ENCODE peak calls at places on chromosomes 2 and 18, in ten cellular contexts. W is naive thymus-derived CD4-positive, alpha-beta T cell; C is uterus; N is psoas muscle; T is breast epithelium; A is GM23338; J is A673; X is neural progenitor cell; Y is pancreas; R is colonic mucosa. V is an unnamed sample.
A peak's percentile ranks its signal among the peaks of the same experiment; 100 is the strongest.

GRCh38 chr2:149544692-149545091 is 42.9 kb downstream of the MMADHC start:
- DNase-seq in A (no peak), C (no peak), N (no peak), X (no peak), R (no peak), W (peak; percentile 23), Y (no peak), T (no peak), J (no peak), V (no peak)

GRCh38 chr2:66080136-66080535 is 354.8 kb upstream of the MEIS1 start:
- DNase-seq in T (no peak), Y (no peak), C (no peak), N (no peak), A (no peak), R (no peak), W (no peak), X (no peak), J (peak; percentile 67), V (no peak)

GRCh38 chr2:12455626-12456025 is 261.1 kb upstream of the TRIB2 start:
- DNase-seq in N (no peak), W (no peak), C (no peak), R (no peak), J (no peak), T (no peak), Y (no peak), X (no peak), A (no peak), V (no peak)

GRCh38 chr2:197925204-197925603 is 120.8 kb downstream of the PLCL1 start:
- DNase-seq in T (no peak), J (no peak), N (no peak), A (no peak), Y (no peak), C (no peak), X (no peak), W (no peak), R (no peak), V (no peak)

GRCh38 chr2:239605976-239606375 is 205.2 kb upstream of the HDAC4 start:
- DNase-seq in T (no peak), R (peak; percentile 17), A (no peak), J (no peak), X (no peak), N (no peak), Y (no peak), W (no peak), C (no peak), V (no peak)

GRCh38 chr2:144650886-144651285 is 131.0 kb upstream of the ZEB2 start:
- DNase-seq in N (no peak), A (peak; percentile 19), C (no peak), T (no peak), X (peak; percentile 29), W (no peak), Y (no peak), R (no peak), J (peak; percentile 49), V (no peak)

GRCh38 chr2:109168080-109168479 is 39.1 kb downstream of the SH3RF3 start:
- DNase-seq in N (no peak), C (no peak), Y (no peak), R (no peak), X (no peak), W (no peak), T (no peak), A (no peak), J (no peak), V (no peak)

GRCh38 chr2:220078439-220078838 is 451.0 kb downstream of the SLC4A3 start:
- DNase-seq in N (no peak), T (no peak), A (no peak), Y (no peak), J (no peak), W (no peak), X (no peak), C (no peak), R (no peak), V (no peak)

GRCh38 chr2:198296665-198297308 is 492.4 kb downstream of the PLCL1 start:
- DNase-seq in J (peak; percentile 76), Y (peak; percentile 28), W (peak; percentile 61), C (peak; percentile 50), T (no peak), R (peak; percentile 56), X (peak; percentile 86), A (peak; percentile 88), N (no peak), V (no peak)

GRCh38 chr2:173511357-173511756 is 156.7 kb downstream of the CDCA7 start:
- DNase-seq in A (no peak), C (no peak), Y (no peak), R (no peak), T (no peak), N (no peak), J (no peak), W (no peak), X (no peak), V (no peak)

GRCh38 chr2:239143858-239144712 is 256.7 kb downstream of the HDAC4 start:
- DNase-seq in Y (peak; percentile 41), J (peak; percentile 53), A (peak; percentile 77), X (peak; percentile 67), R (no peak), W (peak; percentile 40), N (peak; percentile 72), C (peak; percentile 42), T (no peak), V (peak; percentile 50)

GRCh38 chr2:9423922-9424272 is 443 bp downstream of the CPSF3 start:
- DNase-seq in T (no peak), J (no peak), C (no peak), R (no peak), A (peak; percentile 35), Y (no peak), W (no peak), N (no peak), X (no peak), V (no peak)

GRCh38 chr18:70337139-70337972 is 48.5 kb downstream of the SOCS6 start:
- DNase-seq in X (peak; percentile 31), R (peak; percentile 31), T (no peak), C (no peak), Y (no peak), A (peak; percentile 43), N (peak; percentile 59), W (no peak), J (peak; percentile 63), V (no peak)

GRCh38 chr18:8627107-8627472 is 17.9 kb downstream of the RAB12 start:
- DNase-seq in W (no peak), C (no peak), Y (no peak), A (no peak), T (no peak), N (no peak), X (no peak), J (no peak), R (no peak), V (no peak)

GRCh38 chr2:38098351-38099095 is 22.6 kb upstream of the CYP1B1 start:
- DNase-seq in X (no peak), A (peak; percentile 25), Y (no peak), R (no peak), T (no peak), W (no peak), J (no peak), N (no peak), C (no peak), V (no peak)
- H3K27ac ChIP-seq in X (no peak overlapping the region), A (no peak overlapping the region), Y (peak overlapping the region; percentile 5), R (no peak overlapping the region), T (peak overlapping the region; percentile 62), W (no peak overlapping the region), J (no peak overlapping the region), N (peak overlapping the region; percentile 56), C (peak overlapping the region; percentile 82), V (peak overlapping the region; percentile 74)

DNA sequence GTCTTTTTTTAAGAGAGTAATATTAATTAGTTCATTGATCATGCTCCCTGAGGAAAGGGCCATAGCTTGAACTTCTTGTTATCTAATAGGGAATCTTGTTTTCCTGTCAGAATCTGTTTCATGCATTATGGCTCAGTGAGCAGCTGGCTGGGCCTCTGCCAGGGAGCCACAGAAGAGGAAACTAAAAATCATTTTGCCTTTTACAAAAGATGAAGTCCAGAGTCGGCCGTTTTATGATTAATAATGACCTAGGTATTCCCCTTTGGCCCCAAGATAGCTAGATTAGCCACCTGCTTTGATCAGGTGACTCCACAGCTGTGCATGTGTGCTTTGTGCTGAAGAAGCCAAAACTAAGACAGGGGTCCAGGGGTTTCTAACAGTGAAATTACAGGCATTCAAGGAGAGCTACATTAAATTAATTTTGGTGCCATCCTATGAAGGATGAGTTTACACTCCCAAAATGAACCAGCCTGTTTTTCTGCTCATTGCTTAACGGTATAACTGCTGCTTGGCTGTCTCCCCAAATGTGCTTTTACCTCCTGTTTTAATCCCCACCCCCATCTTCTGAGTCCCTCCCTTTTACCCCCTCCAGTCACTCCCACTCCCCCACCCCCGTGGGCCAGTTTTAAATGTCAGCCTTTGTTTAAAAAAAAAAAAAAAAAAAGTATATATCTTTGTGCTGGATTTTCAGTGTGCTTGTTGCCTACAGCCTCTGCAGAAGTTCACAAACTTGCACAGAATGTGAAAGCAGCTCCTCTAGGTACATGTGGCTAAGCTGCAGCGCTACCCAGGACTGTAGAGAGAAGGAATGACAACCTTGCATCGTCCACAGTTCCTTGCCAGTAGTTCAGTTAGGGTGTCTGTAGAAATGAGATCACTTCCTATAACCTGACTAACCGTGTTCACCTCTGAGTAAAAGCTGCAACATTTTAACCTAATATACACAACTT is 93.1 kb downstream of the CABLES1 start:
- DNase-seq in T (no peak), X (no peak), A (no peak), N (no peak), J (peak; percentile 28), W (peak; percentile 7), C (peak; percentile 65), Y (no peak), R (no peak), V (no peak)
- H3K4me1 ChIP-seq in T (peaks cover 3% of the 10 kb centered on the region), X (peaks cover 20% of the 10 kb centered on the region), A (peaks cover 17% of the 10 kb centered on the region), N (peaks cover 13% of the 10 kb centered on the region), J (peaks cover 51% of the 10 kb centered on the region), W (peaks cover 14% of the 10 kb centered on the region), C (peaks cover 24% of the 10 kb centered on the region), Y (peaks cover 10% of the 10 kb centered on the region), R (no peaks in the 10 kb centered on the region), V (peaks cover 77% of the 10 kb centered on the region)

DNA sequence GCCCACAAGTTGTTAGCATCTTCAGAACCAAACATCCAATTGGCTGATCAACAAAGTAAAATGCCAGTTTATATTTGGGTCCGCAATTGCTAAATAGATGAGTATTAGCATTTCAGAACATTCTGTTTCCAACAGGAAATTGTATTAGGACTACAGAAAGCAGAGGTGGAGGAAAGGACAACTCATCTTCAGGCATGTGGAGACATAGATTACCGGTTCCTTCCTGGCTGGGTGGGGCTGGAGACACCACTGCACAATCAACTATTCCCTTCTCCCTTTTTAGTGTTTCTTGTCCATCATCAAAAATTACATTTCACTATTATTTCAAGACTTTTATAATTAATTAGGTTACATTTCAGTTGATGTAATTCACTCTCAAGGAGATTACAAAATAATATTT is 83.8 kb downstream of the ADAM23 start:
- DNase-seq in C (no peak), A (no peak), W (no peak), J (no peak), Y (no peak), T (no peak), R (no peak), X (no peak), N (no peak), V (no peak)
- H3K27ac ChIP-seq in C (no peak overlapping the region), A (no peak overlapping the region), W (no peak overlapping the region), J (no peak overlapping the region), Y (no peak overlapping the region), T (no peak overlapping the region), R (no peak overlapping the region), X (no peak overlapping the region), N (no peak overlapping the region), V (no peak overlapping the region)

DNA sequence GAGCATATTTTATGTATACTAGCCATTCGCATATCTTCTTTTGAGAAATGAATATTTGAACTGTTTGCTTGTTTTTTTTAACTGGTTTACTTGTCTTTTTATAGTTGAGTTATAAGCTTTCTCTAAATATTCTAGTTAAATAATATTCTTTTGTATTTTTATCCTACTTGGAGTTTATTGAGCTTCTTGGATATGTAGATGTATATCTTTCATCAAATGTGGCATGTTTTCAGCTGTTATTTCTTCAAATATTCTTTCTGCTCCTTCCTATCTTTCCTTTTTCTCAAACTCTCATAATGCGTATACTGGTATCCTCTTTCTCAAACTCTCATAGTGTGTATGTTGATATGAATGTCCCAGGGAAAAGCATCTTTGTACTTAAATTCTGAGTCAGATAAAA is 100.3 kb upstream of the NCKAP5 start:
- DNase-seq in C (no peak), X (no peak), W (no peak), N (no peak), R (no peak), J (no peak), A (no peak), T (no peak), Y (no peak), V (no peak)
- H3K4me1 ChIP-seq in C (no peaks in the 10 kb centered on the region), X (peaks cover 3% of the 10 kb centered on the region), W (no peaks in the 10 kb centered on the region), N (no peaks in the 10 kb centered on the region), R (no peaks in the 10 kb centered on the region), J (peaks cover 9% of the 10 kb centered on the region), A (peaks cover 2% of the 10 kb centered on the region), T (no peaks in the 10 kb centered on the region), Y (no peaks in the 10 kb centered on the region), V (peaks cover 4% of the 10 kb centered on the region)

V was measured in lower lobe of right lung.